ENCODE peak calls at places on chromosomes 7 and 10, in eight cellular contexts. S, V, A, Z, H, R, T and U are unnamed samples.

GRCh38 chr10:78846071-78846470 is 222.7 kb upstream of the ZMIZ1 start:
- DNase-seq in A (no peak), S (no peak), R (no peak), Z (no peak), V (no peak), H (no peak), T (no peak), U (no peak)

GRCh38 chr7:142646274-142646895 is 102.9 kb upstream of the PRSS1 start:
- DNase-seq in R (no peak), T (no peak), A (no peak), Z (peak; percentile 47), S (no peak), H (no peak), V (no peak), U (no peak)

GRCh38 chr10:125940515-125940914 is 44.2 kb downstream of the FANK1 start:
- DNase-seq in Z (no peak), A (no peak), S (no peak), R (peak; percentile 38), H (no peak), V (no peak), T (no peak), U (no peak)

GRCh38 chr7:102089175-102090098 is 197.2 kb upstream of the SH2B2 start:
- DNase-seq in S (no peak), A (no peak), R (no peak), H (no peak), Z (no peak), T (no peak), V (no peak), U (no peak)

GRCh38 chr7:21749318-21749717 is 196.4 kb downstream of the CDCA7L start:
- DNase-seq in A (no peak), S (no peak), H (no peak), Z (no peak), T (no peak), V (no peak), R (no peak), U (no peak)

GRCh38 chr10:132446661-132447445 is 49.9 kb downstream of the PWWP2B start:
- DNase-seq in S (no peak), T (peak; percentile 88), R (peak; percentile 86), Z (no peak), A (no peak), H (no peak), V (peak; percentile 87), U (peak; percentile 42)

GRCh38 chr10:102511562-102512274 is 7.9 kb downstream of the SUFU start:
- DNase-seq in T (no peak), S (peak; percentile 43), Z (no peak), V (no peak), A (no peak), H (no peak), R (peak; percentile 6), U (peak; percentile 59)

GRCh38 chr10:117074621-117075020 is 63.4 kb downstream of the VAX1 start:
- DNase-seq in S (no peak), A (no peak), V (peak; percentile 32), H (no peak), T (no peak), R (no peak), Z (no peak), U (no peak)

GRCh38 chr10:5625992-5626777 is 40.2 kb downstream of the ASB13 start:
- DNase-seq in S (no peak), R (peak; percentile 97), A (no peak), H (no peak), V (no peak), Z (peak; percentile 51), T (no peak), U (no peak)

GRCh38 chr7:105581066-105581811 is at the start of gene EFCAB10:
- DNase-seq in S (no peak), A (no peak), Z (no peak), T (peak; percentile 87), H (no peak), V (peak; percentile 88), R (peak; percentile 60), U (peak; percentile 71)

GRCh38 chr7:108455833-108456677 is at the start of gene NRCAM:
- DNase-seq in T (peak; percentile 51), Z (no peak), A (no peak), S (no peak), V (peak; percentile 89), H (no peak), R (peak; percentile 93), U (peak; percentile 46)

GRCh38 chr7:3493499-3493898 is 192.4 kb downstream of the SDK1 start:
- DNase-seq in S (no peak), Z (no peak), R (no peak), A (no peak), T (no peak), H (peak; percentile 2), V (no peak), U (no peak)

GRCh38 chr7:81869670-81870069 is 99.8 kb upstream of the HGF start:
- DNase-seq in V (no peak), R (no peak), T (no peak), Z (no peak), A (no peak), S (no peak), H (no peak), U (peak; percentile 26)

GRCh38 chr10:79994556-79994955 is 45.7 kb upstream of the SFTPD start:
- DNase-seq in S (no peak), Z (no peak), T (no peak), V (no peak), H (no peak), A (no peak), R (no peak), U (no peak)

GRCh38 chr10:33715303-33715702 is 380.8 kb upstream of the NRP1 start:
- DNase-seq in V (no peak), A (no peak), H (no peak), T (no peak), Z (no peak), S (no peak), R (no peak), U (peak; percentile 50)

GRCh38 chr7:151819826-151820225 is 57.1 kb downstream of the PRKAG2 start:
- DNase-seq in T (no peak), S (no peak), A (no peak), R (peak; percentile 95), V (no peak), H (no peak), Z (no peak), U (no peak)

GRCh38 chr7:113394856-113395255 is 276.5 kb upstream of the SMIM30 start:
- DNase-seq in Z (no peak), V (no peak), R (no peak), T (no peak), S (no peak), H (no peak), A (no peak), U (no peak)

GRCh38 chr7:118626739-118627138 is 402.2 kb downstream of the ANKRD7 start:
- DNase-seq in A (no peak), R (no peak), Z (no peak), T (no peak), H (no peak), S (no peak), V (no peak), U (no peak)

GRCh38 chr10:118445535-118445934 is 103.4 kb upstream of the FAM204A start:
- DNase-seq in H (no peak), R (no peak), S (no peak), T (no peak), V (no peak), Z (no peak), A (no peak), U (no peak)

GRCh38 chr7:95298091-95298490 is 26.2 kb downstream of the PON1 start:
- DNase-seq in H (no peak), T (no peak), S (no peak), R (no peak), V (no peak), A (no peak), Z (no peak), U (no peak)

GRCh38 chr7:80637911-80638765 is at the start of gene CD36:
- DNase-seq in S (no peak), T (no peak), V (no peak), A (no peak), R (no peak), Z (no peak), H (no peak), U (peak; percentile 48)

GRCh38 chr10:102152545-102152890 is 329 bp downstream of the NOLC1 start:
- DNase-seq in A (no peak), S (no peak), V (no peak), T (no peak), H (no peak), Z (peak; percentile 30), R (no peak), U (peak; percentile 50)

GRCh38 chr10:87622290-87623004 is 37.2 kb upstream of the PAPSS2 start:
- DNase-seq in Z (no peak), R (no peak), S (no peak), A (no peak), T (no peak), H (no peak), V (peak; percentile 30), U (peak; percentile 75)
- TF ChIP-seq CTCF in Z (no peak), R (no peak), S (peak; percentile 34), A (peak; percentile 2), T (no peak), H (no peak), V (no peak), U (peak; percentile 40)

GRCh38 chr10:6781133-6781770 is 201.2 kb upstream of the PRKCQ start:
- DNase-seq in Z (no peak), H (no peak), R (no peak), V (no peak), A (no peak), T (no peak), S (no peak), U (peak; percentile 33)
- H3K4me3 ChIP-seq in Z (no peak overlapping the region), H (no peak overlapping the region), R (no peak overlapping the region), V (peak overlapping the region; percentile 37), A (no peak overlapping the region), T (no peak overlapping the region), S (no peak overlapping the region), U (peak overlapping the region; percentile 27)

GRCh38 chr10:27564381-27564780 is 60.3 kb downstream of the RAB18 start:
- DNase-seq in V (no peak), Z (no peak), R (no peak), H (no peak), A (no peak), T (no peak), S (no peak), U (no peak)

GRCh38 chr10:27561362-27561761 is 57.3 kb downstream of the RAB18 start:
- DNase-seq in A (no peak), T (no peak), Z (no peak), R (no peak), V (no peak), S (no peak), H (no peak), U (no peak)

GRCh38 chr10:27558612-27559020 is 54.5 kb downstream of the RAB18 start:
- DNase-seq in A (peak; percentile 20), V (peak; percentile 67), R (peak; percentile 70), S (no peak), T (no peak), H (peak; percentile 10), Z (peak; percentile 36), U (peak; percentile 67)
- TF ChIP-seq CTCF in A (peak; percentile 82), V (peak; percentile 85), R (peak; percentile 81), S (peak; percentile 77), T (peak; percentile 66), H (peak; percentile 71), Z (peak; percentile 16), U (peak; percentile 57)

DNA sequence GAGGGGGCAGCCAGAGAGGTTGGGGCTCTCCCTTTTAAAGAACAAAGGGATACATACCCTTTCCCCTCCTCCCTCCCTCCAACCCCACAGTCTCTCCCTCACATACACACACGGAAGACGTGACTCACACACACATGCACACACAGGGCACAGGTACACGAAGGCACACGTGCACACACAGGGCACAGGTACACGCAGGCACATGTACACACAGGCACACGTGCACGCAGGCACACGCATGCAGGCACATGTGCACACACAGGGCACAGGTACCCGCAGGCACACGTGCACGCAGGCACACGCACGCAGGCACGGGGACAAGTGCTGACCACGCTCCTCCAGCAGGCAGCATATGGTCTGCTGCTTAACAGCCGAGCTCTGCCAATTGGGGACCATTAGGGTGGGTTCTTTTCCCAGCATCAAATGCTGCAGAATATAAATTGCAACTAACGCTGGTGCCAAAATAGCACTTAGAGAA is 55.0 kb upstream of the TNRC18 start:
- DNase-seq in H (no peak), Z (no peak), A (no peak), T (no peak), R (no peak), V (no peak), S (no peak), U (no peak)
- H3K4me3 ChIP-seq in H (no peak overlapping the region), Z (peak overlapping the region; percentile 12), A (no peak overlapping the region), T (peak overlapping the region; percentile 48), R (no peak overlapping the region), V (no peak overlapping the region), S (peak overlapping the region; percentile 53), U (no peak overlapping the region)